ENCODE peak calls at places on chromosomes 6 and 20, in six cellular contexts. B, Z, U, Q, Y and T are unnamed samples.

GRCh38 chr6:21469213-21469612 is 124.3 kb upstream of the SOX4 start:
- DNase-seq in B (no peak), Z (no peak), U (no peak), Q (no peak), Y (no peak), T (no peak)

GRCh38 chr6:48985025-48985424 is 478.0 kb downstream of the MMUT start:
- DNase-seq in B (peak; percentile 82), Z (peak; percentile 68), U (no peak), Q (no peak), Y (no peak), T (no peak)

GRCh38 chr6:112086744-112087135 is 542 bp downstream of the TUBE1 start:
- DNase-seq in B (peak; percentile 64), Z (peak; percentile 56), U (peak; percentile 56), Q (no peak), Y (peak; percentile 52), T (peak; percentile 26)

GRCh38 chr6:124389127-124389526 is 573.1 kb upstream of the RNF217 start:
- DNase-seq in B (no peak), Z (no peak), U (peak; percentile 41), Q (no peak), Y (no peak), T (no peak)

GRCh38 chr6:144341831-144342527 is 56.8 kb downstream of the UTRN start:
- DNase-seq in B (no peak), Z (no peak), U (no peak), Q (no peak), Y (no peak), T (no peak)

GRCh38 chr6:56222509-56222908 is 24.9 kb downstream of the COL21A1 start:
- DNase-seq in B (no peak), Z (no peak), U (no peak), Q (no peak), Y (no peak), T (peak; percentile 67)

GRCh38 chr20:43388267-43389081 is 69.2 kb upstream of the SRSF6 start:
- DNase-seq in B (peak; percentile 44), Z (no peak), U (no peak), Q (peak; percentile 82), Y (peak; percentile 1), T (no peak)

GRCh38 chr6:43770417-43771209 is 602 bp downstream of the VEGFA start:
- DNase-seq in B (peak; percentile 69), Z (peak; percentile 52), U (peak; percentile 75), Q (peak; percentile 85), Y (peak; percentile 65), T (no peak)

GRCh38 chr6:444653-445275 is 53.2 kb downstream of the IRF4 start:
- DNase-seq in B (no peak), Z (no peak), U (no peak), Q (no peak), Y (no peak), T (no peak)

GRCh38 chr20:6121504-6121903 is 1.3 kb downstream of the FERMT1 start:
- DNase-seq in B (no peak), Z (no peak), U (no peak), Q (no peak), Y (no peak), T (no peak)

GRCh38 chr6:92810913-92811312 is 608.4 kb downstream of the EPHA7 start:
- DNase-seq in B (peak; percentile 27), Z (peak; percentile 27), U (peak; percentile 86), Q (no peak), Y (peak; percentile 10), T (no peak)

GRCh38 chr20:35248641-35249475 is 22.4 kb downstream of the MMP24 start:
- DNase-seq in B (no peak), Z (no peak), U (no peak), Q (no peak), Y (no peak), T (no peak)

GRCh38 chr6:14210077-14210476 is 92.5 kb downstream of the CD83 start:
- DNase-seq in B (no peak), Z (no peak), U (no peak), Q (no peak), Y (no peak), T (no peak)

GRCh38 chr6:14703586-14703985 is 542.3 kb upstream of the JARID2 start:
- DNase-seq in B (peak; percentile 82), Z (no peak), U (no peak), Q (no peak), Y (peak; percentile 81), T (no peak)

GRCh38 chr6:165733487-165733791 is 70.4 kb upstream of the PDE10A start:
- DNase-seq in B (no peak), Z (no peak), U (no peak), Q (no peak), Y (no peak), T (no peak)

GRCh38 chr20:63335711-63336110 is 25.4 kb downstream of the CHRNA4 start:
- DNase-seq in B (no peak), Z (no peak), U (no peak), Q (no peak), Y (no peak), T (no peak)

GRCh38 chr6:157187182-157188093 is 135.9 kb downstream of the TMEM242 start:
- DNase-seq in B (no peak), Z (no peak), U (no peak), Q (no peak), Y (no peak), T (no peak)

GRCh38 chr20:54257090-54257816 is 49.4 kb downstream of the PFDN4 start:
- DNase-seq in B (peak; percentile 96), Z (peak; percentile 77), U (no peak), Q (no peak), Y (peak; percentile 80), T (peak; percentile 6)

GRCh38 chr20:37880726-37881591 is 22.0 kb upstream of the VSTM2L start:
- DNase-seq in B (no peak), Z (no peak), U (no peak), Q (peak; percentile 82), Y (no peak), T (no peak)

GRCh38 chr6:149965191-149966020 is 1.7 kb downstream of the ULBP1 start:
- DNase-seq in B (no peak), Z (no peak), U (peak; percentile 60), Q (no peak), Y (no peak), T (no peak)

GRCh38 chr6:157021267-157022021 is 244.3 kb downstream of the ARID1B start:
- DNase-seq in B (peak; percentile 81), Z (peak; percentile 88), U (peak; percentile 93), Q (peak; percentile 94), Y (peak; percentile 85), T (peak; percentile 41)

GRCh38 chr6:41280658-41281057 is 5.8 kb downstream of the TREM1 start:
- DNase-seq in B (no peak), Z (peak; percentile 40), U (no peak), Q (no peak), Y (no peak), T (no peak)

GRCh38 chr20:22901921-22902320 is 133.2 kb upstream of the SSTR4 start:
- DNase-seq in B (no peak), Z (no peak), U (no peak), Q (no peak), Y (no peak), T (no peak)